ENCODE peak calls at places on chromosomes 4 and X, in four cellular contexts. I, Y, D and U are unnamed samples.

GRCh38 chr4:89712141-89712540 is 124.8 kb downstream of the SNCA start:
- DNase-seq in I (no peak), Y (no peak), D (no peak), U (no peak)

GRCh38 chrX:2608638-2609430 is 82.3 kb upstream of the CD99 start:
- DNase-seq in I (peak; percentile 84), Y (peak; percentile 89), D (peak; percentile 95), U (no peak)

GRCh38 chrX:9693307-9694001 is 72.2 kb downstream of the GPR143 start:
- DNase-seq in I (no peak), Y (no peak), D (no peak), U (peak; percentile 59)

GRCh38 chr4:128916832-128917231 is 107.3 kb downstream of the JADE1 start:
- DNase-seq in I (peak; percentile 70), Y (no peak), D (no peak), U (no peak)

GRCh38 chr4:17241835-17242234 is 270.1 kb downstream of the QDPR start:
- DNase-seq in I (no peak), Y (no peak), D (no peak), U (no peak)

GRCh38 chrX:151697537-151697936 is 2.3 kb downstream of the PRRG3 start:
- DNase-seq in I (no peak), Y (no peak), D (no peak), U (no peak)

GRCh38 chr4:84648863-84649647 is 66.1 kb downstream of the CDS1 start:
- DNase-seq in I (no peak), Y (no peak), D (no peak), U (no peak)

GRCh38 chr4:167802463-167803212 is 289.7 kb upstream of the ANXA10 start:
- DNase-seq in I (no peak), Y (no peak), D (no peak), U (no peak)

GRCh38 chr4:182929296-182929695 is 12.1 kb upstream of the DCTD start:
- DNase-seq in I (no peak), Y (no peak), D (no peak), U (no peak)

GRCh38 chr4:4480685-4481393 is 61.0 kb downstream of the STX18 start:
- DNase-seq in I (no peak), Y (no peak), D (no peak), U (no peak)

GRCh38 chrX:96447161-96447560 is 237.5 kb upstream of the DIAPH2 start:
- DNase-seq in I (no peak), Y (no peak), D (no peak), U (no peak)

GRCh38 chr4:63029380-63029779 is 1379.9 kb downstream of the TECRL start:
- DNase-seq in I (no peak), Y (no peak), D (no peak), U (no peak)

GRCh38 chrX:110359273-110359672 is 625 bp downstream of the RTL9 start:
- DNase-seq in I (no peak), Y (no peak), D (no peak), U (no peak)

GRCh38 chrX:150766351-150767044 is 73.3 kb downstream of the MTMR1 start:
- DNase-seq in I (no peak), Y (no peak), D (no peak), U (no peak)

GRCh38 chr4:40953253-40954118 is 203.7 kb downstream of the NSUN7 start:
- DNase-seq in I (no peak), Y (no peak), D (no peak), U (no peak)

GRCh38 chr4:81380364-81380853 is 91.3 kb downstream of the RASGEF1B start:
- DNase-seq in I (no peak), Y (no peak), D (no peak), U (no peak)

GRCh38 chr4:40744218-40744617 is 5.5 kb upstream of the NSUN7 start:
- DNase-seq in I (no peak), Y (no peak), D (no peak), U (no peak)

GRCh38 chr4:8906991-8907595 is 35.5 kb upstream of the HMX1 start:
- DNase-seq in I (no peak), Y (no peak), D (peak; percentile 32), U (peak; percentile 61)

GRCh38 chr4:48375651-48376291 is 34.4 kb downstream of the SLAIN2 start:
- DNase-seq in I (no peak), Y (no peak), D (no peak), U (no peak)

GRCh38 chrX:110965409-110965808 is 130.6 kb upstream of the PAK3 start:
- DNase-seq in I (no peak), Y (no peak), D (no peak), U (no peak)

GRCh38 chr4:6141554-6141953 is 58.8 kb downstream of the JAKMIP1 start:
- DNase-seq in I (no peak), Y (no peak), D (no peak), U (no peak)

GRCh38 chr4:88104902-88105610 is 53.4 kb downstream of the ABCG2 start:
- DNase-seq in I (no peak), Y (no peak), D (no peak), U (no peak)

GRCh38 chr4:3629665-3630064 is 97.4 kb upstream of the LRPAP1 start:
- DNase-seq in I (no peak), Y (no peak), D (no peak), U (peak; percentile 53)

GRCh38 chrX:153968754-153969124 is 2.9 kb downstream of the HCFC1 start:
- DNase-seq in I (peak; percentile 55), Y (no peak), D (no peak), U (no peak)

GRCh38 chr4:83599183-83599582 is 63.3 kb downstream of the GPAT3 start:
- DNase-seq in I (no peak), Y (no peak), D (no peak), U (no peak)

GRCh38 chr4:92387459-92388069 is 83.8 kb downstream of the GRID2 start:
- DNase-seq in I (no peak), Y (no peak), D (no peak), U (no peak)

GRCh38 chrX:143017272-143017671 is 8.5 kb upstream of the SPANXN4 start:
- DNase-seq in I (no peak), Y (no peak), D (no peak), U (no peak)

GRCh38 chr4:4555916-4556315 is 14.1 kb upstream of the STX18 start:
- DNase-seq in I (no peak), Y (no peak), D (no peak), U (no peak)

GRCh38 chrX:11215191-11215921 is 77.9 kb upstream of the AMELX start:
- DNase-seq in I (no peak), Y (no peak), D (no peak), U (peak; percentile 73)

GRCh38 chrX:44462851-44463250 is 79.8 kb downstream of the FUNDC1 start:
- DNase-seq in I (no peak), Y (no peak), D (no peak), U (no peak)

GRCh38 chr4:77821775-77822174 is 2.6 kb upstream of the CNOT6L start:
- DNase-seq in I (peak; percentile 62), Y (no peak), D (no peak), U (no peak)

GRCh38 chr4:176641237-176641636 is 151.5 kb downstream of the VEGFC start:
- DNase-seq in I (no peak), Y (no peak), D (no peak), U (no peak)

GRCh38 chr4:159655547-159655946 is 552.7 kb downstream of the RAPGEF2 start:
- DNase-seq in I (no peak), Y (no peak), D (no peak), U (no peak)

GRCh38 chrX:46251755-46252154 is 293.5 kb downstream of the ZNF674 start:
- DNase-seq in I (no peak), Y (no peak), D (no peak), U (no peak)

GRCh38 chrX:153875391-153876111 is 10.4 kb downstream of the L1CAM start:
- DNase-seq in I (peak; percentile 52), Y (peak; percentile 56), D (peak; percentile 77), U (peak; percentile 88)

GRCh38 chr4:24322986-24323385 is 261.4 kb downstream of the DHX15 start:
- DNase-seq in I (no peak), Y (no peak), D (no peak), U (no peak)